ENCODE peak calls at places on chromosomes 13 and 19, in eight cellular contexts. L, U, Q, N, B, F, E and K are unnamed samples.

GRCh38 chr19:16435238-16435911 is 36.4 kb downstream of the EPS15L1 start:
- DNase-seq in F (no peak), L (peak; percentile 94), N (peak; percentile 12), E (peak; percentile 52), B (peak; percentile 85), Q (no peak), U (no peak), K (peak; percentile 95)

GRCh38 chr13:21326155-21327030 is 132.7 kb downstream of the ZDHHC20 start:
- DNase-seq in Q (no peak), U (no peak), B (peak; percentile 72), L (peak; percentile 8), N (peak; percentile 27), E (peak; percentile 61), F (no peak), K (no peak)

GRCh38 chr19:948842-949496 is 23.1 kb downstream of the ARID3A start:
- DNase-seq in E (no peak), B (no peak), Q (no peak), U (no peak), F (no peak), L (no peak), N (no peak), K (no peak)

GRCh38 chr19:10419646-10420443 is 493 bp upstream of the PDE4A start:
- DNase-seq in B (peak; percentile 54), Q (peak; percentile 59), F (peak; percentile 76), E (peak; percentile 72), U (no peak), L (no peak), N (no peak), K (no peak)

GRCh38 chr13:26246154-26246553 is 7.8 kb upstream of the CDK8 start:
- DNase-seq in B (no peak), Q (no peak), F (no peak), U (no peak), L (no peak), N (no peak), E (no peak), K (no peak)

GRCh38 chr13:100333141-100333540 is 244.2 kb downstream of the PCCA start:
- DNase-seq in N (no peak), E (no peak), U (no peak), L (no peak), F (no peak), Q (no peak), B (peak; percentile 4), K (no peak)

GRCh38 chr19:16161848-16162247 is 11.5 kb downstream of the CIB3 start:
- DNase-seq in F (no peak), U (no peak), L (peak; percentile 62), Q (no peak), N (no peak), B (peak; percentile 56), E (peak; percentile 13), K (peak; percentile 59)

GRCh38 chr19:35507561-35507960 is 5.9 kb downstream of the DMKN start:
- DNase-seq in F (no peak), E (no peak), B (no peak), U (no peak), Q (no peak), N (no peak), L (no peak), K (no peak)

GRCh38 chr13:20473139-20473538 is 52.5 kb downstream of the CRYL1 start:
- DNase-seq in N (no peak), F (no peak), U (no peak), L (no peak), Q (no peak), E (no peak), B (no peak), K (no peak)

GRCh38 chr13:47726394-47726793 is 274.7 kb downstream of the SUCLA2 start:
- DNase-seq in F (peak; percentile 1), N (no peak), L (no peak), E (no peak), Q (no peak), B (peak; percentile 24), U (no peak), K (no peak)

GRCh38 chr13:42078113-42078769 is 29.8 kb downstream of the DGKH start:
- DNase-seq in U (no peak), N (no peak), E (no peak), B (peak; percentile 5), F (no peak), Q (no peak), L (no peak), K (no peak)

GRCh38 chr19:33312065-33312464 is 9.7 kb upstream of the CEBPA start:
- DNase-seq in N (no peak), Q (no peak), E (no peak), U (no peak), L (no peak), F (no peak), B (no peak), K (no peak)

GRCh38 chr13:79541426-79542049 is 60.6 kb downstream of the NDFIP2 start:
- DNase-seq in B (peak; percentile 55), F (peak; percentile 52), L (no peak), N (no peak), Q (no peak), U (no peak), E (no peak), K (peak; percentile 36)

GRCh38 chr13:48653074-48654054 is at the start of gene CYSLTR2:
- DNase-seq in F (no peak), E (no peak), L (no peak), U (no peak), Q (peak; percentile 9), B (peak; percentile 70), N (no peak), K (peak; percentile 56)

GRCh38 chr13:94192576-94192975 is 286.9 kb downstream of the DCT start:
- DNase-seq in B (peak; percentile 9), L (no peak), U (no peak), N (no peak), F (peak; percentile 60), Q (no peak), E (peak; percentile 19), K (no peak)

GRCh38 chr13:109144693-109145437 is 515.5 kb downstream of the MYO16 start:
- DNase-seq in U (no peak), N (no peak), F (no peak), E (no peak), L (no peak), Q (no peak), B (no peak), K (no peak)

GRCh38 chr19:42369433-42370067 is 20.5 kb downstream of the CNFN start:
- DNase-seq in U (no peak), B (no peak), Q (no peak), F (no peak), L (no peak), E (no peak), N (no peak), K (no peak)

GRCh38 chr13:40968416-40969000 is 50.6 kb downstream of the ELF1 start:
- DNase-seq in B (no peak), E (no peak), Q (no peak), N (no peak), U (no peak), L (no peak), F (no peak), K (no peak)